ENCODE peak calls at places on chromosomes 5 and 9, in five cellular contexts. K is H1, N is HCT116, Q is SK-N-SH, R is K562. M is an unnamed sample.

GRCh38 chr5:75337366-75338021 is 474 bp downstream of the HMGCR start:
- DNase-seq in K (no peak), N (no peak), Q (no peak), R (no peak), M (peak; percentile 24)

GRCh38 chr9:7785813-7786212 is 13.8 kb downstream of the DMAC1 start:
- DNase-seq in K (no peak), N (no peak), Q (no peak), R (no peak), M (no peak)

GRCh38 chr9:72899734-72900477 is 52.9 kb downstream of the ALDH1A1 start:
- DNase-seq in K (no peak), N (no peak), Q (no peak), R (no peak), M (no peak)

GRCh38 chr5:122177162-122177561 is 47.8 kb downstream of the ZNF474 start:
- DNase-seq in K (no peak), N (no peak), Q (no peak), R (no peak), M (no peak)

GRCh38 chr5:143085319-143085917 is 315.2 kb downstream of the ARHGAP26 start:
- DNase-seq in K (no peak), N (no peak), Q (no peak), R (no peak), M (no peak)

GRCh38 chr5:149264432-149265069 is 7.1 kb upstream of the AFAP1L1 start:
- DNase-seq in K (peak; percentile 53), N (peak; percentile 51), Q (peak; percentile 22), R (peak; percentile 37), M (peak; percentile 85)

GRCh38 chr5:111779260-111780254 is 22.6 kb upstream of the NREP start:
- DNase-seq in K (no peak), N (no peak), Q (no peak), R (no peak), M (no peak)

GRCh38 chr5:98217138-98217537 is 556.3 kb upstream of the RGMB start:
- DNase-seq in K (no peak), N (no peak), Q (no peak), R (no peak), M (no peak)

GRCh38 chr9:93121316-93122241 is 12.5 kb downstream of the NINJ1 start:
- DNase-seq in K (no peak), N (no peak), Q (no peak), R (no peak), M (no peak)

GRCh38 chr5:139745121-139745799 is 50.3 kb upstream of the PSD2 start:
- DNase-seq in K (no peak), N (peak; percentile 29), Q (no peak), R (peak; percentile 75), M (no peak)

GRCh38 chr5:39284552-39284951 is 65.2 kb upstream of the FYB1 start:
- DNase-seq in K (no peak), N (no peak), Q (no peak), R (no peak), M (peak; percentile 70)

GRCh38 chr9:20476912-20477311 is 145.4 kb downstream of the MLLT3 start:
- DNase-seq in K (no peak), N (no peak), Q (no peak), R (no peak), M (no peak)

GRCh38 chr5:148957591-148958202 is 105.2 kb downstream of the SH3TC2 start:
- DNase-seq in K (no peak), N (no peak), Q (peak; percentile 59), R (peak; percentile 74), M (peak; percentile 36)

GRCh38 chr5:11324521-11325289 is 563.7 kb upstream of the DAP start:
- DNase-seq in K (no peak), N (no peak), Q (no peak), R (no peak), M (no peak)

GRCh38 chr5:122192883-122193496 is 63.6 kb downstream of the ZNF474 start:
- DNase-seq in K (no peak), N (peak; percentile 46), Q (peak; percentile 22), R (peak; percentile 44), M (peak; percentile 46)

GRCh38 chr5:169905017-169905416 is 75.3 kb downstream of the INSYN2B start:
- DNase-seq in K (no peak), N (no peak), Q (no peak), R (no peak), M (no peak)

GRCh38 chr9:113056191-113057106 is at the start of gene ZFP37:
- DNase-seq in K (peak; percentile 76), N (peak; percentile 72), Q (peak; percentile 93), R (peak; percentile 78), M (peak; percentile 98)

GRCh38 chr9:136623849-136624183 is 38.9 kb upstream of the EGFL7 start:
- DNase-seq in K (no peak), N (no peak), Q (no peak), R (no peak), M (no peak)

GRCh38 chr9:109064963-109065701 is 51.8 kb upstream of the CTNNAL1 start:
- DNase-seq in K (no peak), N (peak; percentile 6), Q (no peak), R (no peak), M (no peak)

GRCh38 chr5:156310115-156310514 is 16.8 kb upstream of the SGCD start:
- DNase-seq in K (no peak), N (no peak), Q (no peak), R (no peak), M (no peak)

GRCh38 chr9:5486988-5487387 is 23.3 kb upstream of the PDCD1LG2 start:
- DNase-seq in K (no peak), N (no peak), Q (no peak), R (no peak), M (no peak)

GRCh38 chr5:56669534-56670483 is 145.5 kb upstream of the MAP3K1 start:
- DNase-seq in K (peak; percentile 51), N (no peak), Q (no peak), R (no peak), M (peak; percentile 55)

GRCh38 chr9:130220351-130220750 is 45.2 kb upstream of the HMCN2 start:
- DNase-seq in K (no peak), N (no peak), Q (peak; percentile 89), R (no peak), M (no peak)

DNA sequence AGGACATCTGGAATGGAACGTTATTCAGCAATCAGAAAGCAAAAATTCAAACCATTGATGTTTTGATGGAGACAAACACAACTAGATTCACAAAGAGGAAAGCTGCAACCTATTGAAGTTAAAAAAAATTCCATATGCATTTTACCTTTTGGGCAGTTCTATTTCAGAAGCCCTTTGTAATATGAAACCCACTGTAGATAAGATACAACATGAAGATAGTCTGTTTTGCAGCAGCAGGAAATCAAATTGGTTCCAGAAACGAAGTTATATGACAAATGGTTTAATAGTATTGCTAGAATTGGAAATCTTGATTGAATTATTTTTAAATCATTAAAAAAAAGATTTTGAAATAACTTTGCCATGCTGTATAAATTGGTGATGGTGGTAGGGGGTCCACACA is 872 bp downstream of the LIX1 start:
- DNase-seq in K (no peak), N (no peak), Q (no peak), R (no peak), M (no peak)
- TF ChIP-seq JUND in K (no peak), N (no peak), Q (no peak), R (no peak), M (no peak)

GRCh38 chr5:154487541-154487940 is 9.5 kb upstream of the HAND1 start:
- DNase-seq in K (no peak), N (no peak), Q (peak; percentile 81), R (no peak), M (no peak)
- TF ChIP-seq JUND in K (no peak), N (no peak), Q (no peak), R (no peak), M (no peak)

GRCh38 chr5:40572359-40572758 is 107.4 kb upstream of the PTGER4 start:
- DNase-seq in K (no peak), N (no peak), Q (no peak), R (no peak), M (no peak)

GRCh38 chr5:40572947-40573346 is 106.8 kb upstream of the PTGER4 start:
- DNase-seq in K (no peak), N (no peak), Q (no peak), R (no peak), M (no peak)

GRCh38 chr5:40568548-40568947 is 111.2 kb upstream of the PTGER4 start:
- DNase-seq in K (no peak), N (no peak), Q (no peak), R (no peak), M (no peak)

GRCh38 chr5:40569549-40570270 is 110.0 kb upstream of the PTGER4 start:
- DNase-seq in K (no peak), N (no peak), Q (no peak), R (no peak), M (no peak)

DNA sequence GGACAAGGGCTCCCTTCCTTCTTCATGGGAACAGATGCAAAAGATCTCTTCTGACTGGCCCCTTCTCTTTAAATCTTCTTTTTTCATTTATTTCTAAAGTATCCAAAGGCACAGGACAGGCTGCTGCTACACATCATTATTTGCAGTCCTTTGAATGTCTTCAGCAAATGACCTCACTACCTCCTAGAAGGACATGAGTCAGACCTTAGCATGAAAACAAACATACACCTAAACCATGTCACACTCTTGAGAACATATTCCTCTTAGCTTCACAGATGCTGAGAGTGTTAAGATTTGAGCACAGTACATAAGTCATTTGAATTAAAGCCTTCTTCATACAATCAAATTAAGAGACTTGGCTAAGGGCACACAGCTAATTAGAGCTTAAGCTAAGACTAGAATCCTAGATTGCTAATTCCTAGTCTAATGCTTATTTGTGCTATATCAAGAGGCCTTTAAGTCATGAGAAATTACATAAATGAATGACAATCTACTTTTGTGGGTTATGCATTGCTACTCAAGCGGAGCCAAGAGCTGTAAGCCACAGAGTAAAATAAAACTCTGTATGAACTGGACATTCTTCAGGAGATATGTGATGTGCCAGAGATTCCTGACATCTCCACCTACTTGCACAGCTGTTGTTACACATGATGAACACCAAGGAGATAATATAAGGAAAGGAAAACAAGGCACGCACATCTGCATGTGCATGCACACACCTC is 109.1 kb upstream of the PTGER4 start:
- DNase-seq in K (no peak), N (no peak), Q (no peak), R (no peak), M (no peak)
- TF ChIP-seq JUND in K (no peak), N (no peak), Q (no peak), R (no peak), M (no peak)

GRCh38 chr5:32099486-32100035 is 74.6 kb downstream of the GOLPH3 start:
- DNase-seq in K (no peak), N (no peak), Q (no peak), R (no peak), M (no peak)

GRCh38 chr5:32098806-32099435 is 75.2 kb downstream of the GOLPH3 start:
- DNase-seq in K (no peak), N (no peak), Q (no peak), R (no peak), M (no peak)

GRCh38 chr5:32096891-32097592 is 77.1 kb downstream of the GOLPH3 start:
- DNase-seq in K (no peak), N (no peak), Q (no peak), R (no peak), M (no peak)

GRCh38 chr5:32100230-32100629 is 73.9 kb downstream of the GOLPH3 start:
- DNase-seq in K (no peak), N (no peak), Q (peak; percentile 56), R (no peak), M (no peak)

DNA sequence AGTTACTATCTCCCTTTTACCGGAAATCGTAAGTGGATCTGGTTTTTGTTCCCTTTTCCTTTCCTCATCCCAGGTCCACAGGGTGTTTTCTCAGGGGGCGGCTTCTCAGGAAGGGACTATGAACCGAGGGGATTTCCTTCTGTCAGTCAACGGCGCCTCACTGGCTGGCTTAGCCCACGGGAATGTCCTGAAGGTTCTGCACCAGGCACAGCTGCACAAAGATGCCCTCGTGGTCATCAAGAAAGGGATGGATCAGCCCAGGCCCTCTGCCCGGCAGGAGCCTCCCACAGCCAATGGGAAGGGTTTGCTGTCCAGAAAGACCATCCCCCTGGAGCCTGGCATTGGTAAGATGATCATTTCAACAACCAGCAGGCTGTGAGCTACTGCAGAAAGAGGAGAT is 75.8 kb downstream of the GOLPH3 start:
- DNase-seq in K (no peak), N (no peak), Q (peak; percentile 44), R (no peak), M (no peak)
- TF ChIP-seq JUND in K (no peak), N (no peak), Q (no peak), R (no peak), M (no peak)

GRCh38 chr9:131744171-131744714 is 4.4 kb upstream of the RAPGEF1 start:
- DNase-seq in K (no peak), N (no peak), Q (no peak), R (no peak), M (no peak)
- TF ChIP-seq JUND in K (no peak), N (no peak), Q (no peak), R (no peak), M (no peak)